ENCODE peak calls at places on chromosomes 12 and 14, in eight cellular contexts. One of them, this sample, is unnamed.
A peak's percentile ranks its signal among the peaks of the same experiment; 100 is the strongest.

GRCh38 chr14:102824832-102825231 is 47.6 kb downstream of the TRAF3 start:
- DNase-seq in ELR: peak; percentile 89
- DNase-seq in kidney glomerular epithelial cell: peak; percentile 69
- DNase-seq in hypothalamus: no peak
- DNase-seq in NCI-H1417: no peak
- DNase-seq in lower lobe of right lung: no peak
- DNase-seq in posterior vena cava: no peak
- DNase-seq in NCI-H1436: no peak
- DNase-seq in this sample: no peak

GRCh38 chr14:49970474-49971147 is 77.7 kb downstream of the ARF6 start:
- DNase-seq in ELR: no peak
- DNase-seq in kidney glomerular epithelial cell: no peak
- DNase-seq in hypothalamus: no peak
- DNase-seq in NCI-H1417: peak; percentile 49
- DNase-seq in lower lobe of right lung: no peak
- DNase-seq in posterior vena cava: no peak
- DNase-seq in NCI-H1436: no peak
- DNase-seq in this sample: no peak

GRCh38 chr14:58082491-58083098 is 69.4 kb downstream of the ARMH4 start:
- DNase-seq in ELR: peak; percentile 91
- DNase-seq in kidney glomerular epithelial cell: peak; percentile 96
- DNase-seq in hypothalamus: no peak
- DNase-seq in NCI-H1417: no peak
- DNase-seq in lower lobe of right lung: no peak
- DNase-seq in posterior vena cava: no peak
- DNase-seq in NCI-H1436: no peak
- DNase-seq in this sample: no peak

GRCh38 chr12:51270847-51271518 is 768 bp upstream of the SMAGP start:
- DNase-seq in ELR: peak; percentile 95
- DNase-seq in kidney glomerular epithelial cell: peak; percentile 74
- DNase-seq in hypothalamus: no peak
- DNase-seq in NCI-H1417: no peak
- DNase-seq in lower lobe of right lung: no peak
- DNase-seq in posterior vena cava: no peak
- DNase-seq in NCI-H1436: no peak
- DNase-seq in this sample: no peak

GRCh38 chr12:133236144-133236543 is 467 bp upstream of the ANHX start:
- DNase-seq in ELR: no peak
- DNase-seq in kidney glomerular epithelial cell: no peak
- DNase-seq in hypothalamus: no peak
- DNase-seq in NCI-H1417: no peak
- DNase-seq in lower lobe of right lung: no peak
- DNase-seq in posterior vena cava: peak; percentile 74
- DNase-seq in NCI-H1436: no peak
- DNase-seq in this sample: no peak

GRCh38 chr14:49306152-49306751 is 279.9 kb downstream of the RPS29 start:
- DNase-seq in ELR: peak; percentile 41
- DNase-seq in kidney glomerular epithelial cell: peak; percentile 3
- DNase-seq in hypothalamus: no peak
- DNase-seq in NCI-H1417: peak; percentile 50
- DNase-seq in lower lobe of right lung: no peak
- DNase-seq in posterior vena cava: no peak
- DNase-seq in NCI-H1436: no peak
- DNase-seq in this sample: no peak

GRCh38 chr12:113461666-113462065 is 10.0 kb downstream of the LHX5 start:
- DNase-seq in ELR: peak; percentile 58
- DNase-seq in kidney glomerular epithelial cell: no peak
- DNase-seq in hypothalamus: no peak
- DNase-seq in NCI-H1417: peak; percentile 21
- DNase-seq in lower lobe of right lung: no peak
- DNase-seq in posterior vena cava: no peak
- DNase-seq in NCI-H1436: no peak
- DNase-seq in this sample: no peak

GRCh38 chr12:5102806-5103205 is 59.1 kb downstream of the KCNA5 start:
- DNase-seq in ELR: peak; percentile 53
- DNase-seq in kidney glomerular epithelial cell: no peak
- DNase-seq in hypothalamus: no peak
- DNase-seq in NCI-H1417: no peak
- DNase-seq in lower lobe of right lung: no peak
- DNase-seq in posterior vena cava: no peak
- DNase-seq in NCI-H1436: no peak
- DNase-seq in this sample: no peak

GRCh38 chr12:67515679-67516363 is 132.7 kb upstream of the DYRK2 start:
- DNase-seq in ELR: no peak
- DNase-seq in kidney glomerular epithelial cell: no peak
- DNase-seq in hypothalamus: no peak
- DNase-seq in NCI-H1417: peak; percentile 95
- DNase-seq in lower lobe of right lung: no peak
- DNase-seq in posterior vena cava: no peak
- DNase-seq in NCI-H1436: peak; percentile 13
- DNase-seq in this sample: no peak

GRCh38 chr12:51591020-51591901 is at the start of gene SCN8A:
- DNase-seq in ELR: peak; percentile 78
- DNase-seq in kidney glomerular epithelial cell: peak; percentile 5
- DNase-seq in hypothalamus: peak; percentile 58
- DNase-seq in NCI-H1417: peak; percentile 91
- DNase-seq in lower lobe of right lung: no peak
- DNase-seq in posterior vena cava: no peak
- DNase-seq in NCI-H1436: no peak
- DNase-seq in this sample: peak; percentile 51

This sample was measured in pancreas.